ENCODE peak calls at places on chromosomes 11 and 22, in seven cellular contexts. One of them, this sample, is unnamed.

GRCh38 chr11:6067502-6067901 is 36.9 kb upstream of the OR56A1 start:
- DNase-seq in body of pancreas: no peak
- DNase-seq in tibial nerve: no peak
- DNase-seq in K562: no peak
- DNase-seq in prostate gland: no peak
- DNase-seq in adrenal gland: no peak
- DNase-seq in heart left ventricle: no peak
- DNase-seq in this sample: no peak

GRCh38 chr11:118744001-118744400 is 47.0 kb downstream of the DDX6 start:
- DNase-seq in body of pancreas: no peak
- DNase-seq in tibial nerve: no peak
- DNase-seq in K562: no peak
- DNase-seq in prostate gland: no peak
- DNase-seq in adrenal gland: no peak
- DNase-seq in heart left ventricle: no peak
- DNase-seq in this sample: no peak

GRCh38 chr11:120254788-120255518 is 15.0 kb downstream of the POU2F3 start:
- DNase-seq in body of pancreas: no peak
- DNase-seq in tibial nerve: no peak
- DNase-seq in K562: no peak
- DNase-seq in prostate gland: no peak
- DNase-seq in adrenal gland: no peak
- DNase-seq in heart left ventricle: no peak
- DNase-seq in this sample: no peak

GRCh38 chr22:32106930-32107329 is 52.2 kb downstream of the C22orf42 start:
- DNase-seq in body of pancreas: no peak
- DNase-seq in tibial nerve: no peak
- DNase-seq in K562: no peak
- DNase-seq in prostate gland: no peak
- DNase-seq in adrenal gland: no peak
- DNase-seq in heart left ventricle: no peak
- DNase-seq in this sample: no peak

GRCh38 chr11:76698321-76699043 is 27.9 kb upstream of the LRRC32 start:
- DNase-seq in body of pancreas: no peak
- DNase-seq in tibial nerve: no peak
- DNase-seq in K562: peak; percentile 56
- DNase-seq in prostate gland: no peak
- DNase-seq in adrenal gland: no peak
- DNase-seq in heart left ventricle: no peak
- DNase-seq in this sample: no peak

GRCh38 chr22:17431179-17431578 is 61.9 kb downstream of the CECR2 start:
- DNase-seq in body of pancreas: no peak
- DNase-seq in tibial nerve: no peak
- DNase-seq in K562: no peak
- DNase-seq in prostate gland: no peak
- DNase-seq in adrenal gland: no peak
- DNase-seq in heart left ventricle: no peak
- DNase-seq in this sample: no peak

GRCh38 chr11:128448487-128448886 is 138.9 kb downstream of the ETS1 start:
- DNase-seq in body of pancreas: peak; percentile 89
- DNase-seq in tibial nerve: no peak
- DNase-seq in K562: no peak
- DNase-seq in prostate gland: no peak
- DNase-seq in adrenal gland: no peak
- DNase-seq in heart left ventricle: no peak
- DNase-seq in this sample: no peak

GRCh38 chr22:49462795-49463194 is 364.9 kb downstream of the BRD1 start:
- DNase-seq in body of pancreas: no peak
- DNase-seq in tibial nerve: no peak
- DNase-seq in K562: no peak
- DNase-seq in prostate gland: no peak
- DNase-seq in adrenal gland: no peak
- DNase-seq in heart left ventricle: no peak
- DNase-seq in this sample: peak; percentile 30

GRCh38 chr11:129270471-129270870 is 78.3 kb upstream of the ARHGAP32 start:
- DNase-seq in body of pancreas: no peak
- DNase-seq in tibial nerve: no peak
- DNase-seq in K562: no peak
- DNase-seq in prostate gland: no peak
- DNase-seq in adrenal gland: no peak
- DNase-seq in heart left ventricle: no peak
- DNase-seq in this sample: no peak

GRCh38 chr11:61494341-61495038 is 14.1 kb upstream of the LRRC10B start:
- DNase-seq in body of pancreas: no peak
- DNase-seq in tibial nerve: no peak
- DNase-seq in K562: no peak
- DNase-seq in prostate gland: no peak
- DNase-seq in adrenal gland: peak; percentile 60
- DNase-seq in heart left ventricle: peak; percentile 61
- DNase-seq in this sample: no peak

GRCh38 chr11:61725632-61726280 is 26.7 kb upstream of the MYRF start:
- DNase-seq in body of pancreas: no peak
- DNase-seq in tibial nerve: no peak
- DNase-seq in K562: no peak
- DNase-seq in prostate gland: no peak
- DNase-seq in adrenal gland: no peak
- DNase-seq in heart left ventricle: no peak
- DNase-seq in this sample: no peak

GRCh38 chr11:115653926-115654325 is 149.7 kb upstream of the CADM1 start:
- DNase-seq in body of pancreas: no peak
- DNase-seq in tibial nerve: no peak
- DNase-seq in K562: no peak
- DNase-seq in prostate gland: peak; percentile 88
- DNase-seq in adrenal gland: no peak
- DNase-seq in heart left ventricle: no peak
- DNase-seq in this sample: no peak

GRCh38 chr11:12862761-12863469 is 146.2 kb upstream of the RASSF10 start:
- DNase-seq in body of pancreas: peak; percentile 29
- DNase-seq in tibial nerve: peak; percentile 38
- DNase-seq in K562: peak; percentile 31
- DNase-seq in prostate gland: peak; percentile 25
- DNase-seq in adrenal gland: no peak
- DNase-seq in heart left ventricle: peak; percentile 29
- DNase-seq in this sample: no peak

GRCh38 chr11:17413414-17414316 is 25.2 kb upstream of the KCNJ11 start:
- DNase-seq in body of pancreas: peak; percentile 98
- DNase-seq in tibial nerve: no peak
- DNase-seq in K562: no peak
- DNase-seq in prostate gland: peak; percentile 64
- DNase-seq in adrenal gland: no peak
- DNase-seq in heart left ventricle: no peak
- DNase-seq in this sample: no peak

GRCh38 chr11:34250732-34251639 is 106.8 kb downstream of the ABTB2 start:
- DNase-seq in body of pancreas: no peak
- DNase-seq in tibial nerve: no peak
- DNase-seq in K562: peak; percentile 50
- DNase-seq in prostate gland: no peak
- DNase-seq in adrenal gland: no peak
- DNase-seq in heart left ventricle: peak; percentile 50
- DNase-seq in this sample: peak; percentile 68

GRCh38 chr11:20873054-20873453 is 203.7 kb downstream of the NELL1 start:
- DNase-seq in body of pancreas: no peak
- DNase-seq in tibial nerve: no peak
- DNase-seq in K562: peak; percentile 13
- DNase-seq in prostate gland: peak; percentile 24
- DNase-seq in adrenal gland: no peak
- DNase-seq in heart left ventricle: no peak
- DNase-seq in this sample: no peak

GRCh38 chr11:118988280-118988679 is 9.7 kb upstream of the CENATAC start:
- DNase-seq in body of pancreas: no peak
- DNase-seq in tibial nerve: no peak
- DNase-seq in K562: no peak
- DNase-seq in prostate gland: peak; percentile 22
- DNase-seq in adrenal gland: no peak
- DNase-seq in heart left ventricle: no peak
- DNase-seq in this sample: peak; percentile 27

GRCh38 chr22:29733362-29734322 is 13.8 kb downstream of the CABP7 start:
- DNase-seq in body of pancreas: peak; percentile 74
- DNase-seq in tibial nerve: no peak
- DNase-seq in K562: no peak
- DNase-seq in prostate gland: peak; percentile 47
- DNase-seq in adrenal gland: peak; percentile 87
- DNase-seq in heart left ventricle: no peak
- DNase-seq in this sample: peak; percentile 34

GRCh38 chr11:9462806-9463537 is 2.2 kb downstream of the ZNF143 start:
- DNase-seq in body of pancreas: no peak
- DNase-seq in tibial nerve: no peak
- DNase-seq in K562: no peak
- DNase-seq in prostate gland: no peak
- DNase-seq in adrenal gland: no peak
- DNase-seq in heart left ventricle: no peak
- DNase-seq in this sample: no peak

GRCh38 chr11:103789957-103790356 is 246.5 kb upstream of the DDI1 start:
- DNase-seq in body of pancreas: no peak
- DNase-seq in tibial nerve: no peak
- DNase-seq in K562: no peak
- DNase-seq in prostate gland: no peak
- DNase-seq in adrenal gland: no peak
- DNase-seq in heart left ventricle: no peak
- DNase-seq in this sample: no peak

GRCh38 chr22:24390576-24390975 is 36.8 kb upstream of the ADORA2A start:
- DNase-seq in body of pancreas: no peak
- DNase-seq in tibial nerve: no peak
- DNase-seq in K562: no peak
- DNase-seq in prostate gland: no peak
- DNase-seq in adrenal gland: no peak
- DNase-seq in heart left ventricle: no peak
- DNase-seq in this sample: peak; percentile 79

GRCh38 chr22:38327805-38328204 is 10.6 kb upstream of the CSNK1E start:
- DNase-seq in body of pancreas: no peak
- DNase-seq in tibial nerve: no peak
- DNase-seq in K562: no peak
- DNase-seq in prostate gland: no peak
- DNase-seq in adrenal gland: no peak
- DNase-seq in heart left ventricle: no peak
- DNase-seq in this sample: no peak

GRCh38 chr22:39698106-39698505 is 127.6 kb downstream of the CACNA1I start:
- DNase-seq in body of pancreas: no peak
- DNase-seq in tibial nerve: no peak
- DNase-seq in K562: no peak
- DNase-seq in prostate gland: no peak
- DNase-seq in adrenal gland: no peak
- DNase-seq in heart left ventricle: no peak
- DNase-seq in this sample: no peak

GRCh38 chr11:118002541-118003019 is 16.4 kb downstream of the IL10RA start:
- DNase-seq in body of pancreas: peak; percentile 32
- DNase-seq in tibial nerve: no peak
- DNase-seq in K562: peak; percentile 33
- DNase-seq in prostate gland: no peak
- DNase-seq in adrenal gland: no peak
- DNase-seq in heart left ventricle: peak; percentile 82
- DNase-seq in this sample: no peak

GRCh38 chr11:69350040-69350439 is 56.1 kb downstream of the MYEOV start:
- DNase-seq in body of pancreas: no peak
- DNase-seq in tibial nerve: no peak
- DNase-seq in K562: no peak
- DNase-seq in prostate gland: no peak
- DNase-seq in adrenal gland: no peak
- DNase-seq in heart left ventricle: no peak
- DNase-seq in this sample: no peak

GRCh38 chr22:20267441-20268288 is 453 bp downstream of the RTN4R start:
- DNase-seq in body of pancreas: peak; percentile 38
- DNase-seq in tibial nerve: no peak
- DNase-seq in K562: peak; percentile 80
- DNase-seq in prostate gland: no peak
- DNase-seq in adrenal gland: no peak
- DNase-seq in heart left ventricle: no peak
- DNase-seq in this sample: no peak
- H3K4me3 ChIP-seq in body of pancreas: no peak overlapping the region
- H3K4me3 ChIP-seq in tibial nerve: peak overlapping the region; percentile 37
- H3K4me3 ChIP-seq in K562: peak overlapping the region; percentile 48
- H3K4me3 ChIP-seq in prostate gland: peak overlapping the region; percentile 37
- H3K4me3 ChIP-seq in adrenal gland: no peak overlapping the region
- H3K4me3 ChIP-seq in heart left ventricle: no peak overlapping the region
- H3K4me3 ChIP-seq in this sample: peak overlapping the region; percentile 24

GRCh38 chr22:27800250-27801131 is 1.1 kb downstream of the MN1 start:
- DNase-seq in body of pancreas: no peak
- DNase-seq in tibial nerve: no peak
- DNase-seq in K562: peak; percentile 11
- DNase-seq in prostate gland: no peak
- DNase-seq in adrenal gland: no peak
- DNase-seq in heart left ventricle: no peak
- DNase-seq in this sample: no peak
- TF ChIP-seq CTCF in body of pancreas: no peak
- TF ChIP-seq CTCF in tibial nerve: no peak
- TF ChIP-seq CTCF in K562: no peak
- TF ChIP-seq CTCF in prostate gland: no peak
- TF ChIP-seq CTCF in adrenal gland: no peak
- TF ChIP-seq CTCF in heart left ventricle: no peak
- TF ChIP-seq CTCF in this sample: no peak

GRCh38 chr11:95791385-95792033 is 1.2 kb downstream of the CEP57 start:
- DNase-seq in body of pancreas: no peak
- DNase-seq in tibial nerve: no peak
- DNase-seq in K562: no peak
- DNase-seq in prostate gland: no peak
- DNase-seq in adrenal gland: no peak
- DNase-seq in heart left ventricle: no peak
- DNase-seq in this sample: no peak

GRCh38 chr11:95792200-95792599 is 1.9 kb downstream of the CEP57 start:
- DNase-seq in body of pancreas: no peak
- DNase-seq in tibial nerve: no peak
- DNase-seq in K562: no peak
- DNase-seq in prostate gland: no peak
- DNase-seq in adrenal gland: no peak
- DNase-seq in heart left ventricle: no peak
- DNase-seq in this sample: no peak

GRCh38 chr11:95789506-95790122 is at the start of gene FAM76B:
- DNase-seq in body of pancreas: peak; percentile 95
- DNase-seq in tibial nerve: peak; percentile 91
- DNase-seq in K562: peak; percentile 85
- DNase-seq in prostate gland: peak; percentile 98
- DNase-seq in adrenal gland: peak; percentile 98
- DNase-seq in heart left ventricle: peak; percentile 98
- DNase-seq in this sample: peak; percentile 98

GRCh38 chr11:95790123-95790932 is at the start of gene CEP57:
- DNase-seq in body of pancreas: peak; percentile 95
- DNase-seq in tibial nerve: peak; percentile 90
- DNase-seq in K562: peak; percentile 87
- DNase-seq in prostate gland: peak; percentile 97
- DNase-seq in adrenal gland: peak; percentile 98
- DNase-seq in heart left ventricle: peak; percentile 96
- DNase-seq in this sample: peak; percentile 97

GRCh38 chr11:95790933-95791247 is 592 bp downstream of the CEP57 start:
- DNase-seq in body of pancreas: peak; percentile 76
- DNase-seq in tibial nerve: peak; percentile 55
- DNase-seq in K562: peak; percentile 63
- DNase-seq in prostate gland: peak; percentile 64
- DNase-seq in adrenal gland: peak; percentile 60
- DNase-seq in heart left ventricle: peak; percentile 55
- DNase-seq in this sample: peak; percentile 59
- TF ChIP-seq POLR2A in body of pancreas: peak; percentile 32
- TF ChIP-seq POLR2A in tibial nerve: no peak
- TF ChIP-seq POLR2A in K562: no peak
- TF ChIP-seq POLR2A in prostate gland: no peak
- TF ChIP-seq POLR2A in adrenal gland: no peak
- TF ChIP-seq POLR2A in heart left ventricle: no peak
- TF ChIP-seq POLR2A in this sample: no peak

DNA sequence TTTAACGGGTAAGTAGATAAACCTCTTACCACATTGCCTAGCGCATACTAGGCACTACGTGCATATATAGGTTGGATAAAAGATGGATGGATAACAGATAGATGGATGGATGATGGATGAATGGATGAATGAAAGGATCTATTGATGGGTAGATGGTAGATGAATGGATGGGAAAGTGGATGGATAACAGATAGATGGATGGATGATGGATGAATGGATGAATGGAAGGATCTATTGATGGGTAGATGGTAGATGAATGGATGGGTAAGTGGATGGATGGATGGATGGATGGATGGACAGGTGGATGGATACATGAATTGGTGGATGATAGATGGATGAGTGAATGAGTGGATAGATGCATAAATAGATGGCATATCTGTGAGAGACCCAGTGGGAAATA is 555.0 kb downstream of the MN1 start:
- DNase-seq in body of pancreas: no peak
- DNase-seq in tibial nerve: no peak
- DNase-seq in K562: no peak
- DNase-seq in prostate gland: no peak
- DNase-seq in adrenal gland: no peak
- DNase-seq in heart left ventricle: no peak
- DNase-seq in this sample: no peak
- H3K4me3 ChIP-seq in body of pancreas: no peak overlapping the region
- H3K4me3 ChIP-seq in tibial nerve: no peak overlapping the region
- H3K4me3 ChIP-seq in K562: no peak overlapping the region
- H3K4me3 ChIP-seq in prostate gland: no peak overlapping the region
- H3K4me3 ChIP-seq in adrenal gland: no peak overlapping the region
- H3K4me3 ChIP-seq in heart left ventricle: no peak overlapping the region
- H3K4me3 ChIP-seq in this sample: no peak overlapping the region